ENCODE peak calls at places on chromosomes 11 and 22, in seven cellular contexts. One of them, this sample, is unnamed.

GRCh38 chr11:69284081-69284511 is 9.9 kb upstream of the MYEOV start:
- DNase-seq in NCI-H510A treated with DMSO at 0.1 percent for 48 hours: no peak
- DNase-seq in NCI-H1092 treated with DMSO at 0.1 percent for 48 hours: no peak
- DNase-seq in stimulated activated CD4-positive, alpha-beta T cell treated with anti-CD3 and anti-CD28 coated beads, Interleukin-1b, Interleukin-23, amount 100 ng/mL, for 24 hours: no peak
- DNase-seq in dermis microvascular lymphatic vessel endothelial cell: no peak
- DNase-seq in right cardiac atrium: no peak
- DNase-seq in AG09309: no peak
- DNase-seq in this sample: no peak

GRCh38 chr11:71946144-71946571 is 17.3 kb downstream of the RNF121 start:
- DNase-seq in stimulated activated CD4-positive, alpha-beta T cell treated with anti-CD3 and anti-CD28 coated beads, Interleukin-1b, Interleukin-23, amount 100 ng/mL, for 24 hours: no peak
- DNase-seq in dermis microvascular lymphatic vessel endothelial cell: no peak
- DNase-seq in NCI-H1092 treated with DMSO at 0.1 percent for 48 hours: no peak
- DNase-seq in right cardiac atrium: no peak
- DNase-seq in NCI-H510A treated with DMSO at 0.1 percent for 48 hours: no peak
- DNase-seq in AG09309: peak; percentile 23
- DNase-seq in this sample: no peak

GRCh38 chr22:25564320-25564978 is at the start of gene GRK3:
- DNase-seq in dermis microvascular lymphatic vessel endothelial cell: no peak
- DNase-seq in right cardiac atrium: peak; percentile 82
- DNase-seq in AG09309: no peak
- DNase-seq in stimulated activated CD4-positive, alpha-beta T cell treated with anti-CD3 and anti-CD28 coated beads, Interleukin-1b, Interleukin-23, amount 100 ng/mL, for 24 hours: peak; percentile 64
- DNase-seq in NCI-H1092 treated with DMSO at 0.1 percent for 48 hours: peak; percentile 48
- DNase-seq in NCI-H510A treated with DMSO at 0.1 percent for 48 hours: peak; percentile 51
- DNase-seq in this sample: peak; percentile 76

GRCh38 chr11:111395081-111395480 is 16.0 kb upstream of the POU2AF1 start:
- DNase-seq in stimulated activated CD4-positive, alpha-beta T cell treated with anti-CD3 and anti-CD28 coated beads, Interleukin-1b, Interleukin-23, amount 100 ng/mL, for 24 hours: no peak
- DNase-seq in dermis microvascular lymphatic vessel endothelial cell: no peak
- DNase-seq in right cardiac atrium: no peak
- DNase-seq in AG09309: no peak
- DNase-seq in NCI-H510A treated with DMSO at 0.1 percent for 48 hours: no peak
- DNase-seq in NCI-H1092 treated with DMSO at 0.1 percent for 48 hours: peak; percentile 60
- DNase-seq in this sample: no peak

GRCh38 chr11:85628771-85629341 is 463 bp downstream of the TMEM126B start:
- DNase-seq in dermis microvascular lymphatic vessel endothelial cell: peak; percentile 6
- DNase-seq in AG09309: no peak
- DNase-seq in stimulated activated CD4-positive, alpha-beta T cell treated with anti-CD3 and anti-CD28 coated beads, Interleukin-1b, Interleukin-23, amount 100 ng/mL, for 24 hours: no peak
- DNase-seq in NCI-H1092 treated with DMSO at 0.1 percent for 48 hours: no peak
- DNase-seq in NCI-H510A treated with DMSO at 0.1 percent for 48 hours: no peak
- DNase-seq in right cardiac atrium: no peak
- DNase-seq in this sample: no peak

GRCh38 chr11:85098996-85099395 is 528.1 kb downstream of the DLG2 start:
- DNase-seq in stimulated activated CD4-positive, alpha-beta T cell treated with anti-CD3 and anti-CD28 coated beads, Interleukin-1b, Interleukin-23, amount 100 ng/mL, for 24 hours: no peak
- DNase-seq in AG09309: no peak
- DNase-seq in NCI-H1092 treated with DMSO at 0.1 percent for 48 hours: no peak
- DNase-seq in NCI-H510A treated with DMSO at 0.1 percent for 48 hours: no peak
- DNase-seq in dermis microvascular lymphatic vessel endothelial cell: no peak
- DNase-seq in right cardiac atrium: peak; percentile 11
- DNase-seq in this sample: no peak

GRCh38 chr11:12684821-12685220 is 10.6 kb downstream of the TEAD1 start:
- DNase-seq in NCI-H510A treated with DMSO at 0.1 percent for 48 hours: no peak
- DNase-seq in NCI-H1092 treated with DMSO at 0.1 percent for 48 hours: no peak
- DNase-seq in right cardiac atrium: no peak
- DNase-seq in AG09309: no peak
- DNase-seq in stimulated activated CD4-positive, alpha-beta T cell treated with anti-CD3 and anti-CD28 coated beads, Interleukin-1b, Interleukin-23, amount 100 ng/mL, for 24 hours: no peak
- DNase-seq in dermis microvascular lymphatic vessel endothelial cell: no peak
- DNase-seq in this sample: no peak

GRCh38 chr11:125429174-125429707 is 66.8 kb downstream of the FEZ1 start:
- DNase-seq in stimulated activated CD4-positive, alpha-beta T cell treated with anti-CD3 and anti-CD28 coated beads, Interleukin-1b, Interleukin-23, amount 100 ng/mL, for 24 hours: peak; percentile 41
- DNase-seq in AG09309: no peak
- DNase-seq in dermis microvascular lymphatic vessel endothelial cell: peak; percentile 22
- DNase-seq in right cardiac atrium: peak; percentile 83
- DNase-seq in NCI-H1092 treated with DMSO at 0.1 percent for 48 hours: peak; percentile 62
- DNase-seq in NCI-H510A treated with DMSO at 0.1 percent for 48 hours: no peak
- DNase-seq in this sample: no peak

GRCh38 chr11:130523609-130524008 is 75.2 kb downstream of the ADAMTS15 start:
- DNase-seq in stimulated activated CD4-positive, alpha-beta T cell treated with anti-CD3 and anti-CD28 coated beads, Interleukin-1b, Interleukin-23, amount 100 ng/mL, for 24 hours: no peak
- DNase-seq in NCI-H510A treated with DMSO at 0.1 percent for 48 hours: no peak
- DNase-seq in dermis microvascular lymphatic vessel endothelial cell: no peak
- DNase-seq in right cardiac atrium: peak; percentile 75
- DNase-seq in NCI-H1092 treated with DMSO at 0.1 percent for 48 hours: no peak
- DNase-seq in AG09309: peak; percentile 61
- DNase-seq in this sample: no peak

GRCh38 chr11:134144744-134145143 is 75.9 kb downstream of the JAM3 start:
- DNase-seq in stimulated activated CD4-positive, alpha-beta T cell treated with anti-CD3 and anti-CD28 coated beads, Interleukin-1b, Interleukin-23, amount 100 ng/mL, for 24 hours: no peak
- DNase-seq in AG09309: no peak
- DNase-seq in dermis microvascular lymphatic vessel endothelial cell: no peak
- DNase-seq in right cardiac atrium: no peak
- DNase-seq in NCI-H510A treated with DMSO at 0.1 percent for 48 hours: no peak
- DNase-seq in NCI-H1092 treated with DMSO at 0.1 percent for 48 hours: no peak
- DNase-seq in this sample: no peak

GRCh38 chr11:33630936-33631748 is 69.5 kb downstream of the C11orf91 start:
- DNase-seq in dermis microvascular lymphatic vessel endothelial cell: no peak
- DNase-seq in stimulated activated CD4-positive, alpha-beta T cell treated with anti-CD3 and anti-CD28 coated beads, Interleukin-1b, Interleukin-23, amount 100 ng/mL, for 24 hours: no peak
- DNase-seq in AG09309: no peak
- DNase-seq in NCI-H510A treated with DMSO at 0.1 percent for 48 hours: no peak
- DNase-seq in NCI-H1092 treated with DMSO at 0.1 percent for 48 hours: no peak
- DNase-seq in right cardiac atrium: no peak
- DNase-seq in this sample: no peak

GRCh38 chr11:67521924-67522323 is 1.3 kb downstream of the CABP2 start:
- DNase-seq in right cardiac atrium: no peak
- DNase-seq in NCI-H1092 treated with DMSO at 0.1 percent for 48 hours: no peak
- DNase-seq in dermis microvascular lymphatic vessel endothelial cell: no peak
- DNase-seq in AG09309: no peak
- DNase-seq in NCI-H510A treated with DMSO at 0.1 percent for 48 hours: no peak
- DNase-seq in stimulated activated CD4-positive, alpha-beta T cell treated with anti-CD3 and anti-CD28 coated beads, Interleukin-1b, Interleukin-23, amount 100 ng/mL, for 24 hours: no peak
- DNase-seq in this sample: no peak